ENCODE peak calls at places on chromosomes 1 and 21, in four cellular contexts. One of them, this sample, is unnamed.

GRCh38 chr1:201228011-201228983 is 37.7 kb downstream of the IGFN1 start:
- DNase-seq in H1: peak
- DNase-seq in K562: no peak
- DNase-seq in HepG2: no peak
- DNase-seq in this sample: no peak

GRCh38 chr1:2632561-2633361 is at the start of gene MMEL1:
- DNase-seq in H1: no peak
- DNase-seq in K562: no peak
- DNase-seq in HepG2: no peak
- DNase-seq in this sample: no peak

GRCh38 chr1:109254621-109255096 is 5.3 kb downstream of the CELSR2 start:
- DNase-seq in H1: no peak
- DNase-seq in K562: peak
- DNase-seq in HepG2: no peak
- DNase-seq in this sample: no peak

GRCh38 chr1:230905733-230906132 is 37.4 kb upstream of the C1orf198 start:
- DNase-seq in H1: no peak
- DNase-seq in K562: no peak
- DNase-seq in HepG2: no peak
- DNase-seq in this sample: no peak

GRCh38 chr1:206699626-206700025 is 14.9 kb downstream of the MAPKAPK2 start:
- DNase-seq in H1: no peak
- DNase-seq in K562: no peak
- DNase-seq in HepG2: peak
- DNase-seq in this sample: no peak

GRCh38 chr1:43867946-43868740 is 65.5 kb upstream of the ARTN start:
- DNase-seq in H1: no peak
- DNase-seq in K562: no peak
- DNase-seq in HepG2: no peak
- DNase-seq in this sample: no peak

GRCh38 chr1:214022229-214022791 is 34.5 kb downstream of the PROX1 start:
- DNase-seq in H1: no peak
- DNase-seq in K562: no peak
- DNase-seq in HepG2: no peak
- DNase-seq in this sample: no peak

GRCh38 chr1:91876040-91876470 is 9.9 kb downstream of the TGFBR3 start:
- DNase-seq in H1: no peak
- DNase-seq in K562: no peak
- DNase-seq in HepG2: no peak
- DNase-seq in this sample: peak

GRCh38 chr1:204885790-204886189 is 15.1 kb downstream of the NFASC start:
- DNase-seq in H1: no peak
- DNase-seq in K562: no peak
- DNase-seq in HepG2: no peak
- DNase-seq in this sample: no peak
- TF ChIP-seq TAF1 in H1: no peak
- TF ChIP-seq TAF1 in K562: no peak
- TF ChIP-seq TAF1 in HepG2: no peak
- TF ChIP-seq TAF1 in this sample: no peak

GRCh38 chr1:15236226-15237145 is 10.5 kb upstream of the FHAD1 start:
- DNase-seq in H1: no peak
- DNase-seq in K562: peak
- DNase-seq in HepG2: no peak
- DNase-seq in this sample: no peak

GRCh38 chr1:15233689-15234088 is 13.3 kb upstream of the FHAD1 start:
- DNase-seq in H1: no peak
- DNase-seq in K562: no peak
- DNase-seq in HepG2: no peak
- DNase-seq in this sample: no peak

GRCh38 chr1:15229569-15230170 is 17.4 kb upstream of the FHAD1 start:
- DNase-seq in H1: no peak
- DNase-seq in K562: no peak
- DNase-seq in HepG2: no peak
- DNase-seq in this sample: no peak

GRCh38 chr1:15226626-15227286 is 20.3 kb upstream of the FHAD1 start:
- DNase-seq in H1: no peak
- DNase-seq in K562: no peak
- DNase-seq in HepG2: no peak
- DNase-seq in this sample: no peak

GRCh38 chr1:15231714-15232201 is 15.3 kb upstream of the FHAD1 start:
- DNase-seq in H1: no peak
- DNase-seq in K562: no peak
- DNase-seq in HepG2: no peak
- DNase-seq in this sample: peak
- TF ChIP-seq ATF3 in H1: no peak
- TF ChIP-seq ATF3 in K562: no peak
- TF ChIP-seq ATF3 in HepG2: no peak
- TF ChIP-seq ATF3 in this sample: no peak

DNA sequence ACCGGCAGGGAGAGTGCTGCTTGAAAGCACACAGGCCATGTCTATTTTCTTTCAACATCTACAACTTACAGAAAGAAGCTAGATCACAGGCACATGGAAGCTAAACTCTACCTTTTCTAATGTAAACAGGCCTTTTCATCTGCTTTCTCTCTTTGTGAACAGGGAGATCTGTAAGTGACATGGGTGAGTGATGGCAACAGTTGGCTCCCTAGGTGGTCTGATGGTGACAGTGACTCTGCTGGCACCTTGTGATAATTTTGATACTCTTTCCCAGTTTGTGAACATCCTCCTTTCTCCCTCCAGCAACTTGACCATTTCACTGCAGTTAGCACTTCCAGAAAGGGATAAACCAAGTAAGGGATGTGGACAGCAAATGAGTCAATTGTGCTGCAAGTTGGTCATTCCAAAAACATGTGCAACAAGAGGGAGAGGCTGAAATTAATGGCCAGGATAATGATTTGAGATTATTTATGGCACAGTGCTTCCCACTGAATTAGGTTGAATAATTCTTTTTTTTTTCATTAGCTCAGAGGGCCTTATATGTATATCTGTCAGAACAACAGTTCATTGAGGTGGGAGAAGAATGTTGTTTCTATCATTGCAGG is 89.5 kb downstream of the XCL2 start:
- DNase-seq in H1: no peak
- DNase-seq in K562: no peak
- DNase-seq in HepG2: no peak
- DNase-seq in this sample: no peak
- TF ChIP-seq TAF1 in H1: no peak
- TF ChIP-seq TAF1 in K562: no peak
- TF ChIP-seq TAF1 in HepG2: no peak
- TF ChIP-seq TAF1 in this sample: no peak

GRCh38 chr1:12417389-12417788 is 187.6 kb downstream of the VPS13D start:
- DNase-seq in H1: no peak
- DNase-seq in K562: no peak
- DNase-seq in HepG2: no peak
- DNase-seq in this sample: no peak

GRCh38 chr1:12413664-12414410 is 184.0 kb downstream of the VPS13D start:
- DNase-seq in H1: no peak
- DNase-seq in K562: no peak
- DNase-seq in HepG2: no peak
- DNase-seq in this sample: no peak

GRCh38 chr1:12416101-12416500 is 186.3 kb downstream of the VPS13D start:
- DNase-seq in H1: no peak
- DNase-seq in K562: no peak
- DNase-seq in HepG2: no peak
- DNase-seq in this sample: no peak

GRCh38 chr1:12414444-12415238 is 184.8 kb downstream of the VPS13D start:
- DNase-seq in H1: no peak
- DNase-seq in K562: no peak
- DNase-seq in HepG2: no peak
- DNase-seq in this sample: no peak

DNA sequence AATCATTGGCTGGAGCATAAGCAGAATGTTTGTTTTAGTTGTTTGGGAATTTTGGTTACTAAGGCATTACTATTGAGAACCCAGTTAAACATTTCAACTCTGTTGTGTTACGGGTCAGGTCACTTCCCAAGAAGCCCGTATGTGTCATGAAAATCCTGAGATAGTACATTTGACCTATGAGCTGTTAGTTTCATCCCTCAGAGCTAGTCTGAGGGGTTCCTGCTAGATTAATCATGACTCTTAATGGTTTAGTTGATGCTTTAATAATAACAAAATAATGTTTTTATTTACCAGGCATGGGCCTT is 185.4 kb downstream of the VPS13D start:
- DNase-seq in H1: no peak
- DNase-seq in K562: no peak
- DNase-seq in HepG2: no peak
- DNase-seq in this sample: no peak
- TF ChIP-seq ATF3 in H1: no peak
- TF ChIP-seq ATF3 in K562: no peak
- TF ChIP-seq ATF3 in HepG2: no peak
- TF ChIP-seq ATF3 in this sample: no peak

DNA sequence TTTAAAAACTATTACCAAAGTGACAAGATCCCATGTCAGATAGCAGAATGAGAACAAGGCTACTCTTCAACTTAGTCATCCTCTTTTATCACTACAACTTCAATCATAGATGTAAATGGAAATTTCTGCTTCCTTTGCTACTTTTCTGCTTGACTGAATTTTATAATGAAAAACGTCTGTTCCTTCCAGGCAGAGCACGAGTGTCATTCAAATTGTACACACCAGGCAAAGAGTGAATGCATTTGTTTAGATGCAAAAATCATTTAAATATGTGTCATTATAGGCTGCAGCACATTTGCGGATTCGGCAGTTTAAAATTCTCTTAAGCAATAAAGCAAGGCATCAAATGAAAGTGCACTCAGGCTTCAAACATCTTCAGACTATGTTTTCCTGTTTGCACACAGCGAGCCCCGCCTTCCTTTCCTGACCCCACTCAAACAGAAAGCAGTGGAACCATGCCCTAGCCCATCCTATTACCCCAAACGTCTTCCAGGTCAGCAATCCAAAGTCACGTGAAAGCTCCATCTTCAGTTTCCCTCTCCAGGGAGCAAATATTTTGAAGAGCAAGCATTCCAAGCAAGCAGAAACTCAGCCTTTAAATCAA is 99.6 kb downstream of the APP start:
- DNase-seq in H1: no peak
- DNase-seq in K562: no peak
- DNase-seq in HepG2: no peak
- DNase-seq in this sample: no peak
- TF ChIP-seq TAF1 in H1: no peak
- TF ChIP-seq TAF1 in K562: no peak
- TF ChIP-seq TAF1 in HepG2: no peak
- TF ChIP-seq TAF1 in this sample: no peak

DNA sequence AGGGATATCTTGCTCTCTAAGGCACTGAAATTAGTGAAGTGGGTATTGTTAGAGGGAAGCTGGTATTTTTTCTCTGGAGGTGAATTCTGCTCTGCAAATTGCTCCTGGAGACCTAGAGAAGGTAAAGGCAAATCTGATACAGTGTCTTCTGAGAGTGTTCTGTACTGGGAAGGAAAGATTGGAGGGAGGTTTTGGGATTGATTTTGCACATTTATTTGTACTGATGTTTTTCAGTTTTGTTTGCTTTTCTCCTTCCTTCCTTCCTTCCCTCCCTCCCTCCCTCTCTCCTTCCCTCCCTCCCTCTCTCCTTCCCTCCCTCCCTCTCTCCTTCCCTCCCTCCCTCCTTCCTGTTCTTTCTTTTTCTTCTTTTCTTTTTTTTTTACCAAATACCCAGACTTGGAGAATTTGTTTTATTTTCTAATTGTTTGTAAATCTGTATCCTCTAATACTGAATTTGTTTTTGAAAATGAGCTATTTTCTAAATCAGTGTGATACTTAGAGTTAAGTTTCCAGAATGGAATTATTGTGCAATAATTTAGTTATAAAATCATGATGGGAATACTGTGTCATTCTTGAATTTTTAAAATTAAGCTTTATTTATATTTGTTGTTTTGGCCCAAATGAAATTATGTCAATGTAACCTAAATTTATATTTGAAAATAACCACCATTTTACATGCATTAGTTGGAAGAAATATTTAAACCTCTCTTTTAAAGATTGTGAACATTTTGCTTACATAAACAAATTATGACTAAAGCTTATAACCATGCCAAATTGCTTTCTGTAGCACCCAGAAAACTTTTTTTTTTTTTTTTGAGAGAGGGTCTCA is 4.9 kb downstream of the CMPK1 start:
- DNase-seq in H1: no peak
- DNase-seq in K562: no peak
- DNase-seq in HepG2: no peak
- DNase-seq in this sample: no peak
- TF ChIP-seq ATF3 in H1: no peak
- TF ChIP-seq ATF3 in K562: no peak
- TF ChIP-seq ATF3 in HepG2: no peak
- TF ChIP-seq ATF3 in this sample: no peak

GRCh38 chr1:202376247-202376646 is 27.7 kb downstream of the PPP1R12B start:
- DNase-seq in H1: no peak
- DNase-seq in K562: no peak
- DNase-seq in HepG2: no peak
- DNase-seq in this sample: no peak
- TF ChIP-seq TAF1 in H1: no peak
- TF ChIP-seq TAF1 in K562: no peak
- TF ChIP-seq TAF1 in HepG2: no peak
- TF ChIP-seq TAF1 in this sample: no peak

DNA sequence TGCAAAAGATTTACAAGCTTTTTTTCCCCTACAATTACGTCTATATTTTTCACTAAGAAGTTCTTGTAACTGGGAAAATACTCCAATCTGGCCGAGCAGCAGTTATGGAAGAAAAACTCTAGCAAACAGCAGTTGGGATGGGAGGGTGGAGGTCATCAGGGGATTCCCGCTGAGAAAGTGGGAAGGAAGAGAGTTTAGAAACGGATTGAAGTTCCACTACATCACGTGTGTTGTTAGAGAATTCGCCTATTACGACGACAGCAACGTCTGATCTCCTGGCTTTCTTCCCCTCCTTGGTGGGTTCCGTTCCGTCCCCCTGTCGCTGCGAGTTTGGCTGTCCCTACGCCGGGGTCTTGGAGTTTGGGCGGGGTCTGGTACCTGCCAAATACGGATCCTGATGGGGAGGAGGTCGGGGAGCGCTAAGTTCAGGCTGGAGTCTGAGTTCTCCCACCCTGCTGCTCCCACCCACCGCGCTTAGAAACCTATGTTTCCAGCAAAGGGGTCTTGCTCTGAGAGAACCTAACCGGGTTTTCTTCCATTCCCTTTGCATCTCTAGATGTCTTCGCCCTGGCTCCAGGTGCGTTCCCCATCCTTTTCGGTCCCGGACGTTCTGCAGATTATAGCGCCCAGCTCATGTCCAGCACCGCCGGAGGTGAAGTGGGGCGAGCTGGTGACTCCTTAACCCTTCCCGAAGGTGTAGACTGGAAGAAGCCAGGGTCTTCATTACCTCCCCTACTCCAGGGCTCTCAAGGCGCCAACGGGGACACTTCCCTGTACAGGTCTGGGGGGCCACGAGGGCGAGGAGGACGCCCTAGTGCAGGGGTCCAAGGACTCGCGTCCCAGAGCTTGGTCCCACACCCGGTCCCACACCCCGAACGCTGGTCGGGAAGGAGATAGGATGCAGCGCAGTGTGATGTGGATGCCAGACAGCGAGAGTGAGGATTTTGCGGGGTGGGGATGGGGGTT is 688 bp upstream of the KCNK2 start:
- DNase-seq in H1: peak
- DNase-seq in K562: no peak
- DNase-seq in HepG2: no peak
- DNase-seq in this sample: no peak
- TF ChIP-seq ATF3 in H1: no peak
- TF ChIP-seq ATF3 in K562: no peak
- TF ChIP-seq ATF3 in HepG2: no peak
- TF ChIP-seq ATF3 in this sample: no peak

This sample was measured in GM12878.